ENCODE peak calls at places on chromosomes 1 and 21, in four cellular contexts. One of them, this sample, is unnamed.

GRCh38 chr1:206700445-206701036 is 15.8 kb downstream of the MAPKAPK2 start:
- DNase-seq in GM12878: no peak
- DNase-seq in K562: no peak
- DNase-seq in HepG2: no peak
- DNase-seq in this sample: no peak

GRCh38 chr1:21284206-21285137 is 5.8 kb downstream of the ECE1 start:
- DNase-seq in GM12878: no peak
- DNase-seq in K562: no peak
- DNase-seq in HepG2: no peak
- DNase-seq in this sample: peak

GRCh38 chr1:84712288-84712874 is 22.1 kb upstream of the SSX2IP start:
- DNase-seq in GM12878: no peak
- DNase-seq in K562: peak
- DNase-seq in HepG2: no peak
- DNase-seq in this sample: no peak

GRCh38 chr1:222339371-222339947 is 208.4 kb downstream of the HHIPL2 start:
- DNase-seq in GM12878: no peak
- DNase-seq in K562: no peak
- DNase-seq in HepG2: no peak
- DNase-seq in this sample: no peak

GRCh38 chr1:208880433-208881100 is 636.4 kb upstream of the PLXNA2 start:
- DNase-seq in GM12878: no peak
- DNase-seq in K562: no peak
- DNase-seq in HepG2: no peak
- DNase-seq in this sample: no peak

GRCh38 chr1:50989694-50990093 is 19.6 kb downstream of the CDKN2C start:
- DNase-seq in GM12878: no peak
- DNase-seq in K562: no peak
- DNase-seq in HepG2: no peak
- DNase-seq in this sample: no peak

GRCh38 chr21:24123785-24124184 is 1483.5 kb downstream of the MRPL39 start:
- DNase-seq in GM12878: no peak
- DNase-seq in K562: no peak
- DNase-seq in HepG2: no peak
- DNase-seq in this sample: no peak

GRCh38 chr1:36937371-36937770 is 96.9 kb downstream of the GRIK3 start:
- DNase-seq in GM12878: no peak
- DNase-seq in K562: no peak
- DNase-seq in HepG2: no peak
- DNase-seq in this sample: no peak

GRCh38 chr1:150576794-150577556 is 2.4 kb downstream of the MCL1 start:
- DNase-seq in GM12878: no peak
- DNase-seq in K562: no peak
- DNase-seq in HepG2: peak
- DNase-seq in this sample: no peak

GRCh38 chr1:109509176-109510134 is at the start of gene AMIGO1:
- DNase-seq in GM12878: no peak
- DNase-seq in K562: peak
- DNase-seq in HepG2: no peak
- DNase-seq in this sample: peak

GRCh38 chr1:209062081-209062480 is 521.4 kb upstream of the CAMK1G start:
- DNase-seq in GM12878: no peak
- DNase-seq in K562: no peak
- DNase-seq in HepG2: no peak
- DNase-seq in this sample: no peak

GRCh38 chr1:42424201-42424600 is 31.6 kb downstream of the ZMYND12 start:
- DNase-seq in GM12878: no peak
- DNase-seq in K562: no peak
- DNase-seq in HepG2: no peak
- DNase-seq in this sample: no peak

GRCh38 chr1:77824083-77824482 is 44.6 kb downstream of the MIGA1 start:
- DNase-seq in GM12878: no peak
- DNase-seq in K562: no peak
- DNase-seq in HepG2: peak
- DNase-seq in this sample: no peak

GRCh38 chr1:209895709-209896108 is 42.3 kb upstream of the SYT14 start:
- DNase-seq in GM12878: no peak
- DNase-seq in K562: no peak
- DNase-seq in HepG2: no peak
- DNase-seq in this sample: no peak

GRCh38 chr1:58652351-58653184 is 47.3 kb downstream of the MYSM1 start:
- DNase-seq in GM12878: peak
- DNase-seq in K562: peak
- DNase-seq in HepG2: peak
- DNase-seq in this sample: peak

GRCh38 chr1:54380285-54380882 is 25.8 kb downstream of the SSBP3 start:
- DNase-seq in GM12878: no peak
- DNase-seq in K562: no peak
- DNase-seq in HepG2: no peak
- DNase-seq in this sample: no peak

GRCh38 chr1:159753386-159753785 is 27.4 kb upstream of the DUSP23 start:
- DNase-seq in GM12878: no peak
- DNase-seq in K562: no peak
- DNase-seq in HepG2: no peak
- DNase-seq in this sample: no peak

GRCh38 chr1:155166373-155167165 is 6.5 kb downstream of the KRTCAP2 start:
- DNase-seq in GM12878: no peak
- DNase-seq in K562: no peak
- DNase-seq in HepG2: no peak
- DNase-seq in this sample: peak

GRCh38 chr1:208997726-208998312 is 585.7 kb upstream of the CAMK1G start:
- DNase-seq in GM12878: no peak
- DNase-seq in K562: no peak
- DNase-seq in HepG2: no peak
- DNase-seq in this sample: peak

GRCh38 chr1:119372493-119373086 is 4.0 kb downstream of the HAO2 start:
- DNase-seq in GM12878: no peak
- DNase-seq in K562: peak
- DNase-seq in HepG2: peak
- DNase-seq in this sample: no peak

GRCh38 chr1:98147280-98147679 is 226.4 kb upstream of the DPYD start:
- DNase-seq in GM12878: no peak
- DNase-seq in K562: no peak
- DNase-seq in HepG2: no peak
- DNase-seq in this sample: no peak

GRCh38 chr1:100959502-100960060 is 63.7 kb downstream of the SLC30A7 start:
- DNase-seq in GM12878: no peak
- DNase-seq in K562: no peak
- DNase-seq in HepG2: no peak
- DNase-seq in this sample: no peak

GRCh38 chr1:51628715-51629590 is 12.1 kb downstream of the OSBPL9 start:
- DNase-seq in GM12878: no peak
- DNase-seq in K562: no peak
- DNase-seq in HepG2: no peak
- DNase-seq in this sample: no peak

GRCh38 chr1:232793944-232794343 is 11.3 kb upstream of the MAP10 start:
- DNase-seq in GM12878: no peak
- DNase-seq in K562: no peak
- DNase-seq in HepG2: no peak
- DNase-seq in this sample: no peak

GRCh38 chr1:54763814-54764131 is 550 bp downstream of the PARS2 start:
- DNase-seq in GM12878: no peak
- DNase-seq in K562: no peak
- DNase-seq in HepG2: peak
- DNase-seq in this sample: peak

GRCh38 chr1:234369784-234370183 is 3.5 kb upstream of the COA6 start:
- DNase-seq in GM12878: no peak
- DNase-seq in K562: no peak
- DNase-seq in HepG2: no peak
- DNase-seq in this sample: no peak

GRCh38 chr1:212699839-212700596 is at the start of gene BATF3:
- DNase-seq in GM12878: no peak
- DNase-seq in K562: no peak
- DNase-seq in HepG2: no peak
- DNase-seq in this sample: peak

GRCh38 chr1:53621144-53621543 is 117.8 kb downstream of the GLIS1 start:
- DNase-seq in GM12878: no peak
- DNase-seq in K562: no peak
- DNase-seq in HepG2: no peak
- DNase-seq in this sample: no peak

GRCh38 chr1:247385283-247385682 is 30.7 kb upstream of the NLRP3 start:
- DNase-seq in GM12878: no peak
- DNase-seq in K562: no peak
- DNase-seq in HepG2: no peak
- DNase-seq in this sample: no peak

GRCh38 chr1:51488372-51489050 is 30.6 kb downstream of the EPS15 start:
- DNase-seq in GM12878: no peak
- DNase-seq in K562: peak
- DNase-seq in HepG2: no peak
- DNase-seq in this sample: peak

GRCh38 chr1:220448217-220448616 is 79.7 kb upstream of the MARK1 start:
- DNase-seq in GM12878: peak
- DNase-seq in K562: no peak
- DNase-seq in HepG2: no peak
- DNase-seq in this sample: no peak

GRCh38 chr1:152167835-152168534 is 9.0 kb upstream of the RPTN start:
- DNase-seq in GM12878: no peak
- DNase-seq in K562: no peak
- DNase-seq in HepG2: peak
- DNase-seq in this sample: no peak

GRCh38 chr1:108877858-108878257 is 1.1 kb downstream of the GPSM2 start:
- DNase-seq in GM12878: no peak
- DNase-seq in K562: peak
- DNase-seq in HepG2: no peak
- DNase-seq in this sample: peak

GRCh38 chr1:232902766-232903357 is 47.5 kb upstream of the NTPCR start:
- DNase-seq in GM12878: no peak
- DNase-seq in K562: no peak
- DNase-seq in HepG2: no peak
- DNase-seq in this sample: no peak

GRCh38 chr1:226806988-226807387 is 63.4 kb upstream of the PSEN2 start:
- DNase-seq in GM12878: no peak
- DNase-seq in K562: no peak
- DNase-seq in HepG2: no peak
- DNase-seq in this sample: no peak

GRCh38 chr1:155062151-155062686 is 1.3 kb upstream of the EFNA4 start:
- DNase-seq in GM12878: no peak
- DNase-seq in K562: no peak
- DNase-seq in HepG2: no peak
- DNase-seq in this sample: peak

GRCh38 chr1:112296908-112297307 is 99.1 kb upstream of the CTTNBP2NL start:
- DNase-seq in GM12878: no peak
- DNase-seq in K562: no peak
- DNase-seq in HepG2: no peak
- DNase-seq in this sample: no peak

DNA sequence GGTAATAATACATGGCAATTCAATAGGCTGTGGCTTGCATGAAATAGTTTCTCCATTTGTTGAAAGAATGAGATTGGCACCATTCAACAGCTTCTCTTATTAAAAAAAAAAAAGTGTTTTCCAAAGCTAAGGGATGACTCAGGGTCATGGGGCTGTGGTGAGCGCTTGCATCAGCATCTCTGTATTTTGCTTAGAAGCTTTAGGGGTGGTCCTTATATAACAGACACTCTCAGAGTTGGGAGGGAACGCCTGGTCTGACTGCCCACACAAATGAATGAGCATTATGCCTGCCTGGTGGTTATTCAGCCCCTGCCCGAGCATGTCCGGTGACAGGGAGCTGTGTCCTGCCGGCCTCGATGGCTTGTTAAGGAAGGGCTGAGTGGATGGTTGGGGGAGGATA is 110.7 kb downstream of the CNIH3 start:
- DNase-seq in GM12878: no peak
- DNase-seq in K562: peak
- DNase-seq in HepG2: no peak
- DNase-seq in this sample: no peak
- TF ChIP-seq NFIC in GM12878: no peak
- TF ChIP-seq NFIC in K562: no peak
- TF ChIP-seq NFIC in HepG2: no peak
- TF ChIP-seq NFIC in this sample: no peak

GRCh38 chr21:45640001-45640887 is 3.3 kb upstream of the PCBP3 start:
- DNase-seq in GM12878: no peak
- DNase-seq in K562: no peak
- DNase-seq in HepG2: no peak
- DNase-seq in this sample: peak
- TF ChIP-seq NFIC in GM12878: no peak
- TF ChIP-seq NFIC in K562: no peak
- TF ChIP-seq NFIC in HepG2: no peak
- TF ChIP-seq NFIC in this sample: no peak

GRCh38 chr1:173113015-173113741 is 62.4 kb upstream of the TNFSF18 start:
- DNase-seq in GM12878: no peak
- DNase-seq in K562: no peak
- DNase-seq in HepG2: no peak
- DNase-seq in this sample: no peak
- TF ChIP-seq NFIC in GM12878: no peak
- TF ChIP-seq NFIC in K562: no peak
- TF ChIP-seq NFIC in HepG2: no peak
- TF ChIP-seq NFIC in this sample: no peak

GRCh38 chr21:42258150-42258884 is 39.4 kb downstream of the ABCG1 start:
- DNase-seq in GM12878: no peak
- DNase-seq in K562: peak
- DNase-seq in HepG2: peak
- DNase-seq in this sample: peak
- TF ChIP-seq NFIC in GM12878: no peak
- TF ChIP-seq NFIC in K562: no peak
- TF ChIP-seq NFIC in HepG2: no peak
- TF ChIP-seq NFIC in this sample: no peak

DNA sequence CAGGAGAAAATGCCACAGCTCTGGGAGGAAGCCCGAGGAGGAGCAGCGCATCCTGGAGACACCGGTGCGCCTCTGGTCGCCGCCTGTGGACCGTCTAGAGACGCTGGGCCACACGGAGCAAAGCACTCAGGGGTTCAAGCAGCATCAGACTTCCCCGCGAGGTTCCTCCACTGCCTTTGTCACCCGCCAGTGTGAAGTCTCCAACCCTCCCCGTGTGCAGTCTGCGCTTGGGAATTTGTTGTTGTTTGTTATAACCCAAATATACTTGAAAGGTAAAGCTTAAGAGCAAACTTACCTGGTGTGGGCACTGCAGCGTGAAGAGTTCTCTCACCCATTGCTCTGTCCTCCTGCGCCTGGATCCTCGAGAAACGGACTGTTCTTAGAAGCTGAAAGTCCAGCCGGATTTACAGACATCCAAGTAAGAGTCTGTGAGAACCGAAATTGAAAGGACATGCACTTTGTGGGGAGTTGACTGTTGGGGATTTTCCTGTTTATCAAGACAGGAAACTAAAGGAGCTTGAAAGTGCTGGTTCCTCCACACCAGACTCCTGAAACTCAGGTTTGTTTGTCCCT is at the start of gene GBP4:
- DNase-seq in GM12878: peak
- DNase-seq in K562: no peak
- DNase-seq in HepG2: no peak
- DNase-seq in this sample: no peak
- TF ChIP-seq NFIC in GM12878: peak
- TF ChIP-seq NFIC in K562: no peak
- TF ChIP-seq NFIC in HepG2: no peak
- TF ChIP-seq NFIC in this sample: no peak